ENCODE peak calls at places on chromosomes 1 and 21, in ten cellular contexts. G is KG1; A is fibroblast of the conjunctiva; F is activated naive CD8-positive, alpha-beta T cell treated with anti-CD3 and anti-CD28 coated beads for 36 hours; E is nephron progenitor cell; U is coronary artery; Z is neural crest cell; T is CD4-positive, CD25-positive, alpha-beta regulatory T cell; P is activated CD8-positive, alpha-beta memory T cell treated with anti-CD3 and anti-CD28 coated beads for 24 hours; X is IMR-90. W is an unnamed sample.

GRCh38 chr1:115076384-115076906 is 12.9 kb downstream of the TSPAN2 start:
- DNase-seq in G (no peak), A (peak), F (no peak), E (no peak), U (no peak), Z (no peak), T (no peak), P (no peak), X (peak), W (no peak)

GRCh38 chr1:170203693-170204092 is 57.9 kb downstream of the NTMT2 start:
- DNase-seq in G (no peak), A (no peak), F (no peak), E (no peak), U (no peak), Z (no peak), T (no peak), P (no peak), X (no peak), W (no peak)

GRCh38 chr1:228305721-228306152 is 97.9 kb downstream of the OBSCN start:
- DNase-seq in G (no peak), A (no peak), F (no peak), E (no peak), U (peak), Z (no peak), T (no peak), P (no peak), X (no peak), W (no peak)

GRCh38 chr21:38499296-38499695 is 1.0 kb upstream of the ERG start:
- DNase-seq in G (no peak), A (no peak), F (no peak), E (no peak), U (no peak), Z (no peak), T (no peak), P (no peak), X (no peak), W (no peak)

GRCh38 chr1:184622136-184622823 is 132.4 kb downstream of the EDEM3 start:
- DNase-seq in G (no peak), A (peak), F (no peak), E (peak), U (peak), Z (no peak), T (no peak), P (no peak), X (peak), W (no peak)

GRCh38 chr1:29282924-29283803 is 46.8 kb downstream of the PTPRU start:
- DNase-seq in G (no peak), A (peak), F (peak), E (peak), U (no peak), Z (peak), T (peak), P (no peak), X (peak), W (no peak)

GRCh38 chr1:97668945-97669344 is 251.9 kb downstream of the DPYD start:
- DNase-seq in G (no peak), A (no peak), F (no peak), E (no peak), U (no peak), Z (no peak), T (peak), P (no peak), X (peak), W (no peak)

GRCh38 chr1:192951961-192952460 is 107.1 kb downstream of the UCHL5 start:
- DNase-seq in G (no peak), A (peak), F (no peak), E (no peak), U (no peak), Z (no peak), T (no peak), P (no peak), X (peak), W (no peak)

GRCh38 chr1:151705739-151706463 is 10.7 kb downstream of the CELF3 start:
- DNase-seq in G (no peak), A (no peak), F (no peak), E (no peak), U (no peak), Z (no peak), T (no peak), P (no peak), X (peak), W (no peak)

GRCh38 chr1:246782120-246782900 is 58.1 kb downstream of the SCCPDH start:
- DNase-seq in G (peak), A (peak), F (peak), E (no peak), U (no peak), Z (no peak), T (peak), P (no peak), X (peak), W (no peak)

GRCh38 chr1:20325844-20326323 is 35.2 kb downstream of the VWA5B1 start:
- DNase-seq in G (no peak), A (no peak), F (no peak), E (no peak), U (no peak), Z (no peak), T (no peak), P (no peak), X (peak), W (no peak)

GRCh38 chr1:56137829-56138505 is 441.4 kb downstream of the PLPP3 start:
- DNase-seq in G (no peak), A (no peak), F (no peak), E (no peak), U (no peak), Z (no peak), T (no peak), P (no peak), X (peak), W (no peak)

GRCh38 chr1:226618380-226618779 is 69.8 kb downstream of the STUM start:
- DNase-seq in G (no peak), A (no peak), F (no peak), E (no peak), U (peak), Z (no peak), T (no peak), P (no peak), X (no peak), W (no peak)

GRCh38 chr1:86849756-86850155 is 64.2 kb downstream of the SELENOF start:
- DNase-seq in G (no peak), A (no peak), F (no peak), E (no peak), U (no peak), Z (no peak), T (no peak), P (no peak), X (no peak), W (no peak)

GRCh38 chr1:110319332-110320167 is 19.6 kb upstream of the RBM15 start:
- DNase-seq in G (no peak), A (no peak), F (no peak), E (no peak), U (no peak), Z (no peak), T (no peak), P (peak), X (no peak), W (no peak)

GRCh38 chr1:13813398-13814012 is 113.5 kb downstream of the PRDM2 start:
- DNase-seq in G (no peak), A (no peak), F (peak), E (peak), U (no peak), Z (peak), T (peak), P (peak), X (no peak), W (peak)

GRCh38 chr1:59638172-59638800 is 176.5 kb upstream of the HOOK1 start:
- DNase-seq in G (no peak), A (peak), F (no peak), E (peak), U (no peak), Z (peak), T (peak), P (no peak), X (peak), W (no peak)

GRCh38 chr1:18948913-18949688 is 7.4 kb downstream of the IFFO2 start:
- DNase-seq in G (no peak), A (peak), F (no peak), E (peak), U (no peak), Z (no peak), T (no peak), P (no peak), X (peak), W (no peak)

GRCh38 chr1:24914226-24915069 is 15.6 kb downstream of the RUNX3 start:
- DNase-seq in G (no peak), A (no peak), F (no peak), E (peak), U (no peak), Z (no peak), T (no peak), P (no peak), X (peak), W (no peak)

GRCh38 chr21:34844033-34844923 is 175.5 kb downstream of the CLIC6 start:
- DNase-seq in G (no peak), A (no peak), F (no peak), E (no peak), U (no peak), Z (no peak), T (no peak), P (peak), X (peak), W (no peak)

GRCh38 chr1:218904401-218904800 is 269.3 kb upstream of the LYPLAL1 start:
- DNase-seq in G (no peak), A (no peak), F (no peak), E (no peak), U (no peak), Z (no peak), T (no peak), P (no peak), X (no peak), W (no peak)